ENCODE peak calls at places on chromosomes 3 and 15, in six cellular contexts. I, G, D, O, N and F are unnamed samples.

GRCh38 chr3:144458283-144458682 is 486.7 kb downstream of the DIPK2A start:
- DNase-seq in O (no peak), D (no peak), N (no peak), I (no peak), G (no peak), F (no peak)

GRCh38 chr3:149618151-149619123 is 39.4 kb downstream of the WWTR1 start:
- DNase-seq in N (no peak), D (no peak), I (no peak), G (no peak), O (no peak), F (no peak)

GRCh38 chr15:32730677-32731654 is 13.2 kb downstream of the GREM1 start:
- DNase-seq in N (no peak), D (no peak), G (peak; percentile 40), I (peak; percentile 28), O (no peak), F (peak; percentile 12)

GRCh38 chr15:50876260-50876988 is 32.1 kb upstream of the AP4E1 start:
- DNase-seq in N (peak; percentile 19), D (no peak), G (no peak), O (no peak), I (no peak), F (no peak)

GRCh38 chr3:105938101-105938500 is 69.3 kb upstream of the CBLB start:
- DNase-seq in I (peak; percentile 77), O (no peak), D (no peak), G (peak; percentile 23), N (no peak), F (no peak)

GRCh38 chr15:73370151-73370550 is 1.4 kb upstream of the HCN4 start:
- DNase-seq in D (no peak), I (no peak), N (no peak), G (no peak), O (no peak), F (no peak)

GRCh38 chr15:40976819-40977218 is 23.5 kb downstream of the CHAC1 start:
- DNase-seq in G (no peak), D (no peak), O (no peak), I (no peak), N (no peak), F (no peak)

GRCh38 chr3:46209751-46210470 is 1.8 kb upstream of the CCR1 start:
- DNase-seq in D (no peak), I (no peak), N (no peak), O (no peak), G (no peak), F (no peak)

GRCh38 chr15:74786659-74787165 is 4.8 kb downstream of the CSK start:
- DNase-seq in D (no peak), G (no peak), O (no peak), N (no peak), I (no peak), F (no peak)

GRCh38 chr15:47870956-47871625 is 153.8 kb downstream of the SEMA6D start:
- DNase-seq in I (peak; percentile 83), G (no peak), D (no peak), O (no peak), N (no peak), F (no peak)

GRCh38 chr3:31300802-31301443 is 231.8 kb upstream of the STT3B start:
- DNase-seq in N (no peak), G (no peak), I (peak; percentile 33), O (no peak), D (no peak), F (no peak)

GRCh38 chr3:108845709-108846293 is 23.2 kb downstream of the TRAT1 start:
- DNase-seq in I (no peak), G (no peak), D (no peak), N (no peak), O (no peak), F (no peak)

GRCh38 chr15:58622877-58623276 is 126.6 kb downstream of the ADAM10 start:
- DNase-seq in N (no peak), O (no peak), D (no peak), I (no peak), G (no peak), F (no peak)

GRCh38 chr3:176848431-176849214 is 348.7 kb downstream of the TBL1XR1 start:
- DNase-seq in O (no peak), D (no peak), N (no peak), G (no peak), I (no peak), F (no peak)

GRCh38 chr3:48711727-48712126 is 5.3 kb downstream of the IP6K2 start:
- DNase-seq in G (no peak), I (no peak), N (no peak), D (no peak), O (no peak), F (no peak)

GRCh38 chr3:114659109-114660081 is 365.6 kb downstream of the TIGIT start:
- DNase-seq in I (peak; percentile 17), O (no peak), D (no peak), G (no peak), N (no peak), F (no peak)

GRCh38 chr15:51864408-51865056 is 35.1 kb downstream of the TMOD3 start:
- DNase-seq in G (no peak), N (no peak), D (no peak), O (no peak), I (no peak), F (no peak)

GRCh38 chr3:159855599-159856495 is 132.8 kb upstream of the IL12A start:
- DNase-seq in D (no peak), G (no peak), N (no peak), O (no peak), I (peak; percentile 35), F (no peak)

GRCh38 chr15:26738996-26739395 is 33.9 kb downstream of the GABRB3 start:
- DNase-seq in N (no peak), D (no peak), O (no peak), I (no peak), G (no peak), F (no peak)

GRCh38 chr3:159964166-159964973 is 24.3 kb upstream of the IL12A start:
- DNase-seq in D (peak; percentile 76), G (peak; percentile 81), I (peak; percentile 86), O (no peak), N (no peak), F (no peak)

GRCh38 chr3:3906171-3906570 is 106.9 kb downstream of the LRRN1 start:
- DNase-seq in N (no peak), D (no peak), O (no peak), G (no peak), I (no peak), F (no peak)

GRCh38 chr3:15161113-15161512 is 44.9 kb upstream of the CAPN7 start:
- DNase-seq in D (no peak), N (no peak), G (no peak), O (no peak), I (no peak), F (no peak)

GRCh38 chr3:67401911-67402310 is 252.5 kb downstream of the SUCLG2 start:
- DNase-seq in N (no peak), D (no peak), G (no peak), O (no peak), I (peak; percentile 17), F (no peak)

GRCh38 chr3:66297917-66298316 is 77.1 kb downstream of the SLC25A26 start:
- DNase-seq in D (no peak), G (no peak), O (no peak), N (no peak), I (peak; percentile 84), F (no peak)